ENCODE peak calls at places on chromosome 14, in six cellular contexts. O is breast epithelium; N is CD8-positive, alpha-beta memory T cell; S is aorta; R is ovary; D is A549. C is an unnamed sample.

GRCh38 chr14:74620497-74620921 is 8.5 kb upstream of the LTBP2 start:
- DNase-seq in O (no peak), N (no peak), S (no peak), R (no peak), D (peak; percentile 51), C (no peak)

GRCh38 chr14:64092940-64093339 is 201.2 kb downstream of the ESR2 start:
- DNase-seq in O (no peak), N (no peak), S (no peak), R (no peak), D (no peak), C (peak; percentile 44)

GRCh38 chr14:92400579-92401444 is 77.8 kb downstream of the SLC24A4 start:
- DNase-seq in O (no peak), N (no peak), S (no peak), R (no peak), D (no peak), C (no peak)

GRCh38 chr14:68926236-68926635 is 52.9 kb downstream of the ACTN1 start:
- DNase-seq in O (no peak), N (no peak), S (no peak), R (no peak), D (no peak), C (no peak)

GRCh38 chr14:87916886-87917275 is 76.1 kb downstream of the GALC start:
- DNase-seq in O (no peak), N (no peak), S (no peak), R (no peak), D (no peak), C (no peak)

GRCh38 chr14:51211149-51211548 is 28.9 kb upstream of the TMX1 start:
- DNase-seq in O (no peak), N (no peak), S (no peak), R (no peak), D (no peak), C (no peak)

GRCh38 chr14:106185837-106186233 is 659.5 kb downstream of the TMEM121 start:
- DNase-seq in O (no peak), N (peak; percentile 58), S (no peak), R (no peak), D (no peak), C (peak; percentile 32)

GRCh38 chr14:51209457-51209856 is 30.6 kb upstream of the TMX1 start:
- DNase-seq in O (no peak), N (no peak), S (no peak), R (no peak), D (no peak), C (no peak)

GRCh38 chr14:34911209-34912150 is 36.3 kb upstream of the BAZ1A start:
- DNase-seq in O (no peak), N (no peak), S (no peak), R (no peak), D (no peak), C (no peak)

GRCh38 chr14:100762089-100762515 is 35.4 kb downstream of the DLK1 start:
- DNase-seq in O (no peak), N (no peak), S (no peak), R (no peak), D (no peak), C (no peak)

GRCh38 chr14:106378191-106378590 is 851.8 kb downstream of the TMEM121 start:
- DNase-seq in O (no peak), N (peak; percentile 5), S (no peak), R (no peak), D (no peak), C (no peak)

GRCh38 chr14:77889971-77890442 is 90.1 kb downstream of the ADCK1 start:
- DNase-seq in O (no peak), N (no peak), S (no peak), R (no peak), D (no peak), C (no peak)

GRCh38 chr14:85159726-85160125 is 370.2 kb upstream of the FLRT2 start:
- DNase-seq in O (no peak), N (no peak), S (no peak), R (no peak), D (no peak), C (no peak)

GRCh38 chr14:102437997-102438922 is 71.3 kb downstream of the ANKRD9 start:
- DNase-seq in O (peak; percentile 72), N (peak; percentile 52), S (peak; percentile 96), R (peak; percentile 94), D (peak; percentile 91), C (peak; percentile 92)

GRCh38 chr14:84181072-84181471 is 1348.9 kb upstream of the FLRT2 start:
- DNase-seq in O (no peak), N (no peak), S (no peak), R (no peak), D (no peak), C (no peak)

GRCh38 chr14:43568022-43568421 is 939.1 kb downstream of the FSCB start:
- DNase-seq in O (no peak), N (no peak), S (no peak), R (no peak), D (no peak), C (no peak)

GRCh38 chr14:89908712-89909450 is 45.6 kb downstream of the EFCAB11 start:
- DNase-seq in O (no peak), N (no peak), S (no peak), R (no peak), D (no peak), C (no peak)

GRCh38 chr14:65334765-65335411 is 77.6 kb upstream of the FUT8 start:
- DNase-seq in O (no peak), N (no peak), S (no peak), R (no peak), D (no peak), C (peak; percentile 79)

GRCh38 chr14:77323571-77323970 is 2.7 kb downstream of the GSTZ1 start:
- DNase-seq in O (no peak), N (no peak), S (no peak), R (no peak), D (no peak), C (no peak)

GRCh38 chr14:88856786-88857366 is 32.4 kb downstream of the TTC8 start:
- DNase-seq in O (no peak), N (no peak), S (no peak), R (no peak), D (no peak), C (no peak)

GRCh38 chr14:49863483-49864262 is 11.1 kb upstream of the NEMF start:
- DNase-seq in O (no peak), N (no peak), S (no peak), R (no peak), D (no peak), C (peak; percentile 41)

GRCh38 chr14:75717729-75718128 is 56.7 kb downstream of the TTLL5 start:
- DNase-seq in O (no peak), N (no peak), S (no peak), R (no peak), D (no peak), C (no peak)

GRCh38 chr14:91693342-91693741 is 38.5 kb downstream of the CATSPERB start:
- DNase-seq in O (no peak), N (no peak), S (no peak), R (no peak), D (no peak), C (peak; percentile 36)

GRCh38 chr14:67955241-67955640 is 135.7 kb downstream of the RAD51B start:
- DNase-seq in O (no peak), N (no peak), S (no peak), R (no peak), D (no peak), C (no peak)

GRCh38 chr14:66636240-66636639 is 128.3 kb downstream of the GPHN start:
- DNase-seq in O (no peak), N (no peak), S (no peak), R (no peak), D (no peak), C (no peak)
- H3K4me3 ChIP-seq in O (no peak overlapping the region), N (no peak overlapping the region), S (no peak overlapping the region), R (no peak overlapping the region), D (no peak overlapping the region), C (no peak overlapping the region)

DNA sequence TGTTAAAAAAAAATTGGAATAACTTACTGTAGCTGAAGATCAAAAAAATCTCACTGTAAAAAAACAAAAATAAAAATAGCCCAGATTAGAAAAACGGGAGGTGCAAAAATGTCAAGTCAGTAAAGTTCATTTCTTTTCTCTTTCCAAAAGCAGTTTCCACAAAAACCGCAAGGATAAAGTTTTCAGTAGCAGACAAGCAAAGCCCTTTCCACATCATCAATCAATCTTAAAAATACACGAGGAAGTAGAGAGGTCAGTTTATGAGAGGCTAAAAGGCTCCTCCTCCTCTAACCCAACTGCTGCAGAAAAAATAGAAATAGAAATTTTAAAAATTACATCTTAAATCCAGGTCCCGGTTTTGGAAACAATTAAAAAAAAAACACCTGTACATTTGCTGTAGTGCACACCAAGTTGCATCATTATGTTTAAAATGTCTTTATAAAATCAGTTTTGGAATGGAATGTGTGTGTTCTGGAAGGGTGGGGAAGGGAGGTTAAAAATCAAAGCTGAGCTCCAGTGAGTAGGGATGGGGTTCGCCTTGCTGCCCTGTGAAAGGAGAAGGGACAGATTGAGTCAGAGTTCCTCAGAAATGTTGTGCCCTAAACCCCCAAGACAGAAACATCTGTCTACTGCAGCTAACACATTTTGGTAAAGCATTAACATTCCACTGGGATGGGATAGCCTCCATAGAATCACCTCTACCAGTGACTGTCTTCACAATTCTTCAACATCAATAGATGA is 5.8 kb downstream of the HNRNPC start:
- DNase-seq in O (no peak), N (no peak), S (no peak), R (no peak), D (no peak), C (no peak)
- H3K4me3 ChIP-seq in O (peak overlapping the region; percentile 24), N (no peak overlapping the region), S (no peak overlapping the region), R (no peak overlapping the region), D (peak overlapping the region; percentile 10), C (no peak overlapping the region)

GRCh38 chr14:80644826-80645225 is 296.7 kb downstream of the CEP128 start:
- DNase-seq in O (no peak), N (no peak), S (no peak), R (no peak), D (no peak), C (no peak)
- H3K4me3 ChIP-seq in O (no peak overlapping the region), N (no peak overlapping the region), S (no peak overlapping the region), R (no peak overlapping the region), D (no peak overlapping the region), C (no peak overlapping the region)

GRCh38 chr14:29462271-29462670 is 465.4 kb downstream of the PRKD1 start:
- DNase-seq in O (no peak), N (no peak), S (no peak), R (no peak), D (no peak), C (no peak)

GRCh38 chr14:29461131-29461530 is 466.5 kb downstream of the PRKD1 start:
- DNase-seq in O (no peak), N (no peak), S (no peak), R (no peak), D (no peak), C (no peak)

GRCh38 chr14:29465095-29465494 is 462.6 kb downstream of the PRKD1 start:
- DNase-seq in O (no peak), N (no peak), S (no peak), R (no peak), D (no peak), C (no peak)

GRCh38 chr14:29462772-29463171 is 464.9 kb downstream of the PRKD1 start:
- DNase-seq in O (no peak), N (no peak), S (no peak), R (no peak), D (no peak), C (no peak)

DNA sequence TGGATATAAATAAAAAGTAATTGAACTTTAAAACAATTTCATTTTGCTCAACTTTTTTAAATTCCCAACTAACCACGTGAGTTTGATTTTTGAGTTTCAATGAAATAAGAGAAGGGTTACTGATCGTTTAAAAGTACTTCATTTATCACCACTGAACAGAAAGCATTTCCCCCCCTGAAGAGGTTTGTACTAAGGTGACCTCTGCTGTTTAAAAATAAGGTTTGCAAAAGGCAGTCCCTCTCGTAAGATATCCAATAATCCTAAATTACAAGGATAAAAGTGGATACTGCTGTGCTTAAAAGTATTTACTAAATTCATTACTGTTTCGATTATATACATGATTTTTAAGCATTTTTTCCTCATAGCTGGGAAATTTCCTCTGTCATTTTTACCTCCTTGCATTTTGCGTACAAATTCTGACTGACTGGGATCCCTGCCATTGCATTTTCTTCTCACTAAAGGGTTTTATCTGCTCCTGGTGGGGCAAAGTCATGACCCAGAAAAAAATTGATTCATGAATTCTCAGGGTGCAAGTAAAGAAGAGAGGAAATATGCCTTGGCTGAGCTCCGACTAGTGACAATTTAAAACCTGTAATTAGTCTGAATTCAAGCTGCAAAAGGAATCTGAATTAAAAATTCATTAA is 463.8 kb downstream of the PRKD1 start:
- DNase-seq in O (no peak), N (no peak), S (no peak), R (no peak), D (no peak), C (no peak)
- H3K4me3 ChIP-seq in O (no peak overlapping the region), N (no peak overlapping the region), S (no peak overlapping the region), R (no peak overlapping the region), D (no peak overlapping the region), C (no peak overlapping the region)

C was measured in colonic mucosa.